ENCODE peak calls at places on chromosomes 5 and 9, in seven cellular contexts. X is HCT116, H is GM23338, M is GM23248, U is MM.1S, Y is SK-N-SH, K is hepatocyte. P is an unnamed sample.

GRCh38 chr5:1017691-1018455 is 9.3 kb downstream of the NKD2 start:
- DNase-seq in H (no peak), K (no peak), U (no peak), M (no peak), Y (no peak), X (no peak), P (no peak)

GRCh38 chr5:125657936-125658335 is 765.3 kb upstream of the GRAMD2B start:
- DNase-seq in Y (no peak), K (no peak), U (no peak), M (no peak), X (no peak), H (no peak), P (no peak)

GRCh38 chr5:181187500-181188213 is 17.3 kb downstream of the TRIM7 start:
- DNase-seq in U (peak; percentile 46), K (peak; percentile 89), H (peak; percentile 85), M (peak; percentile 86), Y (peak; percentile 78), X (peak; percentile 86), P (peak; percentile 93)

GRCh38 chr9:110545705-110546104 is 33.8 kb downstream of the SVEP1 start:
- DNase-seq in U (no peak), H (no peak), X (no peak), Y (no peak), K (no peak), M (peak; percentile 50), P (peak; percentile 53)

GRCh38 chr9:5488616-5489015 is 21.7 kb upstream of the PDCD1LG2 start:
- DNase-seq in M (no peak), K (no peak), X (no peak), H (no peak), U (no peak), Y (no peak), P (no peak)

GRCh38 chr9:2181794-2182193 is 166.6 kb downstream of the SMARCA2 start:
- DNase-seq in K (peak; percentile 13), H (peak; percentile 94), X (peak; percentile 12), U (no peak), Y (peak; percentile 47), M (peak; percentile 50), P (peak; percentile 17)

GRCh38 chr5:27252911-27253310 is 214.5 kb upstream of the CDH9 start:
- DNase-seq in K (no peak), U (peak; percentile 95), Y (no peak), M (no peak), H (no peak), X (no peak), P (peak; percentile 8)

GRCh38 chr5:81629986-81630385 is 120.9 kb downstream of the SSBP2 start:
- DNase-seq in U (no peak), K (no peak), M (no peak), X (no peak), H (no peak), Y (no peak), P (no peak)

GRCh38 chr9:98971168-98971914 is 27.6 kb downstream of the COL15A1 start:
- DNase-seq in H (no peak), K (peak; percentile 57), M (peak; percentile 87), Y (no peak), X (no peak), U (no peak), P (peak; percentile 49)

GRCh38 chr9:135602789-135603481 is 36.4 kb downstream of the GLT6D1 start:
- DNase-seq in M (peak; percentile 49), H (peak; percentile 69), K (peak; percentile 64), X (peak; percentile 29), U (peak; percentile 64), Y (peak; percentile 68), P (peak; percentile 56)

GRCh38 chr5:159402328-159402727 is 72.0 kb upstream of the IL12B start:
- DNase-seq in Y (no peak), X (no peak), M (no peak), U (no peak), K (no peak), H (no peak), P (no peak)

GRCh38 chr9:136474021-136474640 is 8.7 kb downstream of the SEC16A start:
- DNase-seq in M (no peak), K (no peak), H (no peak), U (no peak), Y (no peak), X (no peak), P (no peak)

GRCh38 chr9:107827304-107827703 is 337.7 kb upstream of the KLF4 start:
- DNase-seq in H (no peak), K (no peak), Y (no peak), M (no peak), X (no peak), U (no peak), P (no peak)

GRCh38 chr9:137786511-137786920 is 91.1 kb upstream of the CACNA1B start:
- DNase-seq in X (no peak), U (no peak), Y (no peak), M (peak; percentile 88), H (no peak), K (no peak), P (no peak)

GRCh38 chr9:21549251-21549765 is 67.2 kb upstream of the IFNE start:
- DNase-seq in H (no peak), X (no peak), U (no peak), K (no peak), M (peak; percentile 93), Y (no peak), P (peak; percentile 83)

GRCh38 chr5:149886060-149886459 is 58.5 kb downstream of the PDE6A start:
- DNase-seq in U (no peak), X (no peak), H (no peak), K (no peak), M (peak; percentile 6), Y (no peak), P (no peak)

GRCh38 chr9:93094294-93095204 is 1.5 kb upstream of the CARD19 start:
- DNase-seq in X (no peak), H (peak; percentile 32), M (no peak), U (peak; percentile 36), Y (no peak), K (no peak), P (no peak)

GRCh38 chr9:93097496-93098205 is 1.6 kb downstream of the CARD19 start:
- DNase-seq in Y (no peak), X (no peak), U (no peak), H (no peak), K (no peak), M (peak; percentile 38), P (peak; percentile 9)

GRCh38 chr9:93095205-93096130 is 549 bp upstream of the CARD19 start:
- DNase-seq in Y (peak; percentile 99), H (peak; percentile 99), X (peak; percentile 96), M (peak; percentile 99), K (peak; percentile 100), U (peak; percentile 99), P (peak; percentile 96)

GRCh38 chr9:93096811-93097382 is 880 bp downstream of the CARD19 start:
- DNase-seq in U (peak; percentile 10), M (peak; percentile 27), Y (no peak), K (no peak), H (no peak), X (no peak), P (no peak)

DNA sequence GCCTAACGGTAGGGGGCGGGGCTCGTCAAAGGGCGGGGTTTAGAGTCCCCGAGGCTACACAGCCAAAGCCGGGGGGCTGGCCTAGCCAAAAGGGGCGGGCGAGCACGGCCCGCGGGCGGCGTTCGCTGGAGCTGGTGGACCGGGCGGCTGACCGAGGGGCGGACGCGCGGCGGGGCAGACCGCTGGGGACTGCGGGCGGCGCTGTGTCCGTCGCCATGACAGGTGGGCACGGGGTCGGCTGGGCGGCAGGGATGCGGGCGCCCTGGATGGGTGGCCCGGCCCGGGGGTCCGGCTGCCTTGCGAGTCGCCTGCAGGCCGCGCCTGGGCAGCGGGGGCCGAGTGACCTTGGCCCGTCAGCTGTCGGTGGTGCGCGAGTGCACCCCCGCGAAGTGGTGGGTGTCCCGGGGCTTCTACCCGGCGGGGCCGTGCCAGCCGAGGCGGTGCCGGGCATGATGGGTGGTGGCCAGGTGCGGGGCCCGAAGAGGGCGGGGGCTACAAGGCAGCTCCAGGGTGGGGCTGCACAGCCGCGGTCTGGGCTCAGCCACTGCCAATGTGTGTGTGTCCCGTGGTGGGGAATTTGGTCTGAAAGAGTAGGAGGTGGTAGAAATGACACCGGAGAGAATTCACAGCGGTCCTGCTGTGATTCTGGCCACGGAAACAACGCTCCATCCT is at the start of gene CARD19:
- DNase-seq in Y (no peak), U (peak; percentile 48), X (no peak), M (peak; percentile 73), K (peak; percentile 73), H (peak; percentile 44), P (peak; percentile 35)
- TF ChIP-seq EZH2phosphoT487 in Y (no peak), U (no peak), X (no peak), M (no peak), K (no peak), H (no peak), P (no peak)

GRCh38 chr5:168305281-168305680 is 13.8 kb downstream of the WWC1 start:
- DNase-seq in K (no peak), X (no peak), H (no peak), U (no peak), Y (no peak), M (no peak), P (no peak)
- H3K9me2 ChIP-seq in K (no peaks in the 10 kb centered on the region), X (no peaks in the 10 kb centered on the region), H (peaks cover 8% of the 10 kb centered on the region), U (no peaks in the 10 kb centered on the region), Y (no peaks in the 10 kb centered on the region), M (no peaks in the 10 kb centered on the region), P (no peaks in the 10 kb centered on the region)

GRCh38 chr5:123086376-123087055 is 2.5 kb upstream of the PRDM6 start:
- DNase-seq in H (peak; percentile 67), U (no peak), X (no peak), K (no peak), M (no peak), Y (peak; percentile 52), P (no peak)
- H3K27me3 ChIP-seq in H (peaks cover 100% of the 10 kb centered on the region), U (no peaks in the 10 kb centered on the region), X (no peaks in the 10 kb centered on the region), K (peaks cover 90% of the 10 kb centered on the region), M (peaks cover 9% of the 10 kb centered on the region), Y (peaks cover 52% of the 10 kb centered on the region), P (peaks cover 72% of the 10 kb centered on the region)

DNA sequence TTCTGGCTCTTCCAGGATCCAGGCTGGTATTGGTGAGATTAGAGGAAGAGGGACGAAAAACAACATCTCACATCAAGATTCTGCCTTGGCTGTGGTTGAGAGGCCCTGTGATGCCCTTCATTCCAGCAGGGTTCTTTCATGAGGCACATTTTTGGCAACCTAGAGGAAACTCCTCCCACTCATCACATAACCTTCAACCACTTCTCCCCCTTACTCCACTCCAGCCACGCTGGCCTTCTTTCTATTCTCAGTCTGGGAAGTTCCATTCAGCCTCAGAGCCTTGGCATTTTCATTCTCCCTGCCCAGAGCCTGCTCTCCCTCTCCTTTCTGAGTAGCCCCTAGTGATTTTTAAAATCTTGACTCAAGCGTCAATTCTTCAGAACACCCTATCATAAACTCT is 337.5 kb downstream of the ZSWIM6 start:
- DNase-seq in K (no peak), U (no peak), H (no peak), Y (no peak), M (peak; percentile 13), X (no peak), P (no peak)
- TF ChIP-seq EZH2phosphoT487 in K (no peak), U (no peak), H (no peak), Y (no peak), M (no peak), X (no peak), P (no peak)